ENCODE peak calls at places on chromosomes 2 and 18, in six cellular contexts. K is HL-60, T is K562, A is H1, V is GM12878, F is HepG2. Z is an unnamed sample.

GRCh38 chr2:203238329-203238710 is 498 bp upstream of the CYP20A1 start:
- DNase-seq in K (no peak), T (no peak), A (no peak), V (no peak), F (no peak), Z (no peak)

GRCh38 chr2:226667736-226668135 is 131.9 kb downstream of the IRS1 start:
- DNase-seq in K (no peak), T (no peak), A (no peak), V (no peak), F (no peak), Z (no peak)

GRCh38 chr2:6352906-6353515 is 512.7 kb downstream of the CMPK2 start:
- DNase-seq in K (no peak), T (no peak), A (peak), V (no peak), F (peak), Z (peak)

GRCh38 chr2:121746071-121746578 is 9.3 kb upstream of the TSN start:
- DNase-seq in K (no peak), T (no peak), A (no peak), V (no peak), F (no peak), Z (no peak)

GRCh38 chr18:37456873-37457272 is 108.7 kb downstream of the CELF4 start:
- DNase-seq in K (no peak), T (no peak), A (no peak), V (no peak), F (no peak), Z (no peak)

GRCh38 chr2:45289997-45290673 is 280.9 kb upstream of the SIX2 start:
- DNase-seq in K (no peak), T (no peak), A (no peak), V (peak), F (no peak), Z (no peak)

GRCh38 chr2:103161456-103162289 is 399.8 kb downstream of the TMEM182 start:
- DNase-seq in K (peak), T (peak), A (no peak), V (no peak), F (peak), Z (peak)

GRCh38 chr2:233832869-233833812 is 21.2 kb downstream of the HJURP start:
- DNase-seq in K (no peak), T (no peak), A (peak), V (no peak), F (peak), Z (peak)

GRCh38 chr18:9615973-9616559 is 1.7 kb upstream of the PPP4R1 start:
- DNase-seq in K (no peak), T (no peak), A (no peak), V (no peak), F (no peak), Z (no peak)

GRCh38 chr18:38923136-38923535 is 1357.5 kb upstream of the CELF4 start:
- DNase-seq in K (no peak), T (no peak), A (no peak), V (no peak), F (no peak), Z (no peak)

GRCh38 chr18:56995579-56996194 is 151.2 kb upstream of the BOD1L2 start:
- DNase-seq in K (no peak), T (no peak), A (no peak), V (no peak), F (no peak), Z (peak)

GRCh38 chr18:41484069-41484468 is 471.0 kb upstream of the PIK3C3 start:
- DNase-seq in K (no peak), T (no peak), A (no peak), V (no peak), F (no peak), Z (no peak)

GRCh38 chr2:236338495-236339184 is 74.4 kb upstream of the ASB18 start:
- DNase-seq in K (no peak), T (peak), A (no peak), V (no peak), F (no peak), Z (no peak)

GRCh38 chr18:58194028-58194427 is 150.0 kb downstream of the NEDD4L start:
- DNase-seq in K (no peak), T (peak), A (no peak), V (no peak), F (no peak), Z (peak)

GRCh38 chr2:100554788-100555407 is 7.9 kb upstream of the PDCL3 start:
- DNase-seq in K (no peak), T (no peak), A (no peak), V (no peak), F (no peak), Z (no peak)

GRCh38 chr2:237181844-237182243 is 96.2 kb downstream of the COPS8 start:
- DNase-seq in K (no peak), T (no peak), A (no peak), V (no peak), F (no peak), Z (no peak)

GRCh38 chr2:1816414-1816911 is 72.1 kb upstream of the PXDN start:
- DNase-seq in K (no peak), T (no peak), A (no peak), V (no peak), F (no peak), Z (no peak)

GRCh38 chr2:199488772-199489400 is 31.1 kb upstream of the SATB2 start:
- DNase-seq in K (peak), T (peak), A (peak), V (no peak), F (peak), Z (peak)

GRCh38 chr2:177101930-177102329 is 110.7 kb upstream of the HNRNPA3 start:
- DNase-seq in K (no peak), T (no peak), A (no peak), V (no peak), F (no peak), Z (no peak)

GRCh38 chr2:108324531-108325256 is 36.0 kb downstream of the SULT1C2 start:
- DNase-seq in K (no peak), T (no peak), A (no peak), V (no peak), F (no peak), Z (no peak)

GRCh38 chr2:23516546-23517256 is 131.7 kb downstream of the KLHL29 start:
- DNase-seq in K (no peak), T (no peak), A (no peak), V (no peak), F (no peak), Z (no peak)

GRCh38 chr2:207512356-207512755 is 17.4 kb upstream of the CREB1 start:
- DNase-seq in K (no peak), T (no peak), A (no peak), V (no peak), F (no peak), Z (no peak)
- TF ChIP-seq GABPA in K (no peak), T (no peak), A (no peak), V (no peak), F (no peak), Z (no peak)

DNA sequence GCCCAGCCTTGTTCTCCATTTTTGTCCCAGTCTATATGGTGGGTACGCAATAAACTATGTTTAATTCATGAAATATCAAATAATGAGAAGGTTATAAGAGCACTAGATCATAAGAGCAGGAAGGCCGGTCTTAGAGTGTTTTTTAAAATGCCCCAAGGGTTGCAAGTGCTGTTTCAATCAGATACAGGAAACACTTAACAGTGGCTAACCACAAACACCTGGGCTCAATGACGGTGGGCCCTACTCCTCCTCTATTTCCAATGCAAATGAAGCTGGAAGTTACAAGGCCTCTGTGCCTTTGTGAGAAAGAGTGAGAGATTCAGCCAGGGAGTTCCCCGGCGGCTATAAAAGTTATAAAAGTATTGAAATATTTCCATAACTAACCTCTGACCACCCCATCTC is 18.9 kb upstream of the WDR33 start:
- DNase-seq in K (no peak), T (peak), A (no peak), V (peak), F (no peak), Z (peak)
- TF ChIP-seq GABPA in K (no peak), T (no peak), A (no peak), V (no peak), F (no peak), Z (no peak)

GRCh38 chr18:48669180-48669675 is 130.4 kb downstream of the CTIF start:
- DNase-seq in K (peak), T (no peak), A (no peak), V (no peak), F (no peak), Z (no peak)
- TF ChIP-seq GABPA in K (no peak), T (no peak), A (no peak), V (no peak), F (no peak), Z (no peak)

DNA sequence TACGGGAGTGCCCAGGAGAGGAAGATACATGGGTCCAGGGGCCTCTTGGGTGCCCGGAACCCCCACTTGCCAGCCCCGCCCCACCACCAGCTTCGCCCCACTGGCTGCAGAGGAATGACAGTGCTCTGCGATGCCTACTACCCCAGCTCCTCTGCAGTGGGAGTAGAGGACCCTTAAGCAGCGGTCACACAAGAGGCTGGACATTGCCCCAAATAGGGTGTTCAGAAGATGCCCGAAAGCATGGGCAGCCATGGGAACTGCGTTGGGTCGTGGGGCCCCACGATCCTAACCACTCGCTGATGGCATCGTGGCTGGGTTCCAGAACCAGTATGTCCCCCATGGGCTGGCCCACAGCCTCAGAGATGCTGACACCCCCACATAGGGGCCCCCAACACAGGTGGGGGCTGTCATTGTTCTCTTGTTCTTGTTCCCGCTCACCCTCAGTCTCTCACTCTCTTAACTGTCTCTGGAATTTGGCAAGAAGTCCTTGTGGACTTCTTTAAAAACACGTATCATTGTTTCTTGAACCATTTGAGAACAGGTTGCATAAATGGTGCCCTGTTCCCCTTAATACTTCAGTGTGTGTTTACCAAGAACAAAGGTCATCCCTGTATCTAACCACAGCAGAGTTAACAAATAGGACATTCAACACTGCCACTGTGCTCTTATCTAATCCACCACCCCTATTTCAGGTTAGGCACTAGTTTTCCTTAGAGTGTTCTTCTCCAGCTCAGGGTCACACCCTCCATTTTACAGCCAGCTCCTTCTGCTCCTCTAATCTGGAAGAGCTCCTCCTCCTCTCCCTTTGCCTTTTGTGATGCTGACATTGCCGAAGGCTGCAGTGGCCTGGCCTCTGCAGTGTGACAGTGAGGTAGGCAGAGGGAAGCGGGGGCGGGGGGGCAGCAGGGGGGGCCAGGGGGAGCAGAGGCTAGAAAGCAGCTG is 76.3 kb downstream of the STPG4 start:
- DNase-seq in K (no peak), T (peak), A (no peak), V (no peak), F (peak), Z (peak)
- TF ChIP-seq GABPA in K (no peak), T (no peak), A (no peak), V (no peak), F (peak), Z (no peak)

GRCh38 chr2:95231723-95232122 is 24.4 kb downstream of the ZNF892 start:
- DNase-seq in K (no peak), T (peak), A (peak), V (no peak), F (peak), Z (peak)
- TF ChIP-seq GABPA in K (no peak), T (no peak), A (no peak), V (no peak), F (no peak), Z (no peak)

GRCh38 chr2:217325810-217326209 is 465.9 kb upstream of the TNP1 start:
- DNase-seq in K (no peak), T (no peak), A (no peak), V (no peak), F (no peak), Z (no peak)
- TF ChIP-seq GABPA in K (no peak), T (no peak), A (no peak), V (no peak), F (no peak), Z (no peak)

DNA sequence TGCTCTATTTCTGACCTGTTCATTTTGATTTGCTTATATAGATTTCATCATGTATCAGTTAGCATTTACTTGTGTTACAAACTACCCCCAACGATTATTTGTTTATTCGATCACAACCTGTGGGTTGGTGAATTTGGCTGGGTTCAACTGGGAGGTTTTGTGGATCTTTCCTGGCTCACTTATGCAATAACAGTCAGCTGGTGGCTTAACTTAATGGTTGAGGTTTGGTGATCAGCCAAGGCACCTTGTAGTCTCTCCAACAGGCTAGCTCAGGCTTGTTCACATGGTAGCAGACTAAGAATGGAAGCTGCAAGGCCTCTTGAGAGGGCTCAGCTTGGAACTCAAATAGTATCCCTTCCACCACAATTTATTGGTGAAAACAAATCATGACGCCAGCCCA is 5.4 kb upstream of the PUM2 start:
- DNase-seq in K (no peak), T (no peak), A (no peak), V (no peak), F (no peak), Z (no peak)
- TF ChIP-seq GABPA in K (no peak), T (no peak), A (no peak), V (no peak), F (no peak), Z (no peak)

DNA sequence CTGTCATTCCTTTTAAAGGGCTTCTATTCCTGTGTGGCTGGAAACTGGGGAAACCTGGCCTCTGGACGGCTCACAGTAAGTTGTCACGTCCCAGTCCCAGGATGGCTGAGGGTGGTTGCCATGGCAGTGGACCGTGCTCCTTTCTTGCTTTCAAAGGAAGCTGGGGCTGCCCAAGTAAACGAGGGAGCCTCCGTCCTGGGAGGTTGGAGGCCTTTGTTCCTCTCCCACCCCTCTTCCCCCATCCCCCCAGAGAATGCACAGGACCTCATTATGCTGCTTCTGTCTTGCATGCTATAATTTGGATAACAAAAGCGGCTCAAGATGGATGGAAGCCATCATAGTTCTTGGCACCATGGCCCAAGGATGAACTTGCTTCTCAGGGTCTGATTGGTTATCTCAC is 325.5 kb upstream of the HS6ST1 start:
- DNase-seq in K (no peak), T (no peak), A (peak), V (no peak), F (no peak), Z (no peak)
- TF ChIP-seq GABPA in K (no peak), T (no peak), A (no peak), V (no peak), F (no peak), Z (no peak)

GRCh38 chr2:190446193-190446592 is 38.0 kb downstream of the MFSD6 start:
- DNase-seq in K (no peak), T (no peak), A (no peak), V (no peak), F (no peak), Z (no peak)

GRCh38 chr2:190443778-190444481 is 35.8 kb downstream of the MFSD6 start:
- DNase-seq in K (no peak), T (no peak), A (no peak), V (no peak), F (no peak), Z (peak)

GRCh38 chr2:190446750-190447516 is 38.8 kb downstream of the MFSD6 start:
- DNase-seq in K (no peak), T (no peak), A (no peak), V (no peak), F (no peak), Z (no peak)

GRCh38 chr2:190443055-190443454 is 34.9 kb downstream of the MFSD6 start:
- DNase-seq in K (no peak), T (no peak), A (no peak), V (no peak), F (no peak), Z (no peak)

DNA sequence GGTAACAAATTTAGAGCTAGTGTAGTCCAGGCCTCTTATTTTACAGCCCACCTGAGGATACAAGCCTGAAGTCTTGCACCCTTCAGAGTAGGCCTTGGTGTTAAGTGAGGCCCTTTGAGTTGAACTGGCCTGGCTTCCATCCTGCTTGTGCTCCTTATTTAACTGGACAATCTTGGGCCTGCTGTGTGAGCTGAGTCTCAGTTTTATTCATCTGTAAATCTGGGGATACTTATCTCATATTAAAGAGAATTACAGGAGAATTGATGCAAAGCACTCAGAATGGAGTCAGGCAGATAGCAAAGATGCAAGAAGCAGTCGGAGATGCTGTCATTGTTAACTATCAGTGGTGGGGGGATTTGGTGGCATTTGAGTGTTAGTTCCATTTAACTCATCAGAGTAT is 36.8 kb downstream of the MFSD6 start:
- DNase-seq in K (no peak), T (no peak), A (no peak), V (no peak), F (no peak), Z (peak)
- TF ChIP-seq GABPA in K (no peak), T (no peak), A (no peak), V (no peak), F (no peak), Z (no peak)

DNA sequence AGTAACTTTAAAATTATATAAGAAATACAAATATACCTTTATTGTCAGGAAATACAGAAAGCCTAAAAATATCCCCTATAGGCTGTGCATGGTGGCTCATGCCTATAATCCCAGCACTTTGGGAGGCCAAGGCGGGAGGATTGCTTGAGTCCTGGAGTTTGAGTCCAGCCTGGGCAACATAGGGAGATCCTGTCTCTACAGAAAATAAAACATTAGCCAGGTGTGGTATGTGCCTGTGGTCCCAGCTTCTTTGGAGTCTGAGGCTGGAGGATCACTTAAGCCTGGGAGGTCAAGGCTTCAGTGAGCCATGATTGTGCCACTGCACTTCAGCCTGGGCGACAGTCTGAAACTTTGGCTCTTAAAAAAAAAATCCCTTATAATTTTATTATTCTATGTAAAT is 29.1 kb downstream of the GLS start:
- DNase-seq in K (no peak), T (no peak), A (no peak), V (no peak), F (no peak), Z (no peak)
- TF ChIP-seq GABPA in K (no peak), T (no peak), A (no peak), V (no peak), F (no peak), Z (no peak)

Z was measured in SK-N-SH.